ENCODE peak calls at places on chromosome 15, in five cellular contexts. I is fibroblast of lung, N is cardiac muscle cell, S is left ventricle myocardium inferior, W is progenitor cell of endocrine pancreas. P is an unnamed sample.

GRCh38 chr15:98850991-98851776 is 156.4 kb downstream of the PGPEP1L start:
- DNase-seq in I (peak), N (peak), S (peak), W (peak), P (peak)

GRCh38 chr15:88256261-88257230 is at the start of gene NTRK3:
- DNase-seq in I (peak), N (peak), S (no peak), W (no peak), P (peak)

GRCh38 chr15:89972085-89972484 is 29.0 kb upstream of the ZNF710 start:
- DNase-seq in I (no peak), N (no peak), S (no peak), W (no peak), P (no peak)

GRCh38 chr15:84721381-84721780 is 5.4 kb upstream of the SEC11A start:
- DNase-seq in I (no peak), N (no peak), S (no peak), W (no peak), P (no peak)

GRCh38 chr15:40770147-40770721 is 454 bp downstream of the C15orf62 start:
- DNase-seq in I (no peak), N (no peak), S (no peak), W (no peak), P (no peak)

GRCh38 chr15:76208786-76209424 is 102.4 kb downstream of the ETFA start:
- DNase-seq in I (no peak), N (no peak), S (no peak), W (no peak), P (no peak)

GRCh38 chr15:56242576-56243116 is 1.0 kb downstream of the RFX7 start:
- DNase-seq in I (peak), N (no peak), S (no peak), W (no peak), P (no peak)

GRCh38 chr15:34011476-34011875 is 27.5 kb downstream of the AVEN start:
- DNase-seq in I (no peak), N (no peak), S (no peak), W (no peak), P (no peak)

GRCh38 chr15:69107025-69107620 is 53.3 kb upstream of the GLCE start:
- DNase-seq in I (no peak), N (no peak), S (no peak), W (no peak), P (no peak)

GRCh38 chr15:77135181-77135580 is 64.3 kb upstream of the TSPAN3 start:
- DNase-seq in I (no peak), N (no peak), S (no peak), W (no peak), P (no peak)

GRCh38 chr15:45705510-45706473 is 71.0 kb downstream of the SQOR start:
- DNase-seq in I (peak), N (peak), S (peak), W (peak), P (peak)

GRCh38 chr15:59206623-59207183 is at the start of gene LDHAL6B:
- DNase-seq in I (no peak), N (no peak), S (no peak), W (no peak), P (no peak)

GRCh38 chr15:33621156-33621555 is 310.4 kb downstream of the RYR3 start:
- DNase-seq in I (no peak), N (peak), S (no peak), W (no peak), P (no peak)

DNA sequence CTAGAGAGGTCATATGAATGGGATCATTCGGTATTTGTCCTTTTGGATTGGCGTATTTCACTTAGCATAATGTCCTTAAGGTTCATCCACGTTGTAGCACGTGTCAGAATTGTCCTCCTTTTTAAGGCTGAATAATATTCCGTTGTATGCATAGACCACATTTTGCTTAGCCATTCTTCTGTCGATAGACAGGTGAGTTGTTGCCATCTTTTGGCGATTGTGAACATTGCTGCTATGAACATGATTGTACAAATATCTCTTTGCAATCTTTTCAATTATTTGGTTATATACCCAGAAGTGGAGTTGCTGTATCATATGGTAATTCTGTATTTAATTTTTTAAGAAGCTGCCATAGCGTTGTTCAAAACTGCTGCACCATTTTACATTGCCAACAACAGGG is 52.4 kb upstream of the GOLGA8J start:
- DNase-seq in I (no peak), N (no peak), S (no peak), W (no peak), P (no peak)
- TF ChIP-seq CTCF in I (no peak), N (no peak), S (no peak), W (no peak), P (no peak)

DNA sequence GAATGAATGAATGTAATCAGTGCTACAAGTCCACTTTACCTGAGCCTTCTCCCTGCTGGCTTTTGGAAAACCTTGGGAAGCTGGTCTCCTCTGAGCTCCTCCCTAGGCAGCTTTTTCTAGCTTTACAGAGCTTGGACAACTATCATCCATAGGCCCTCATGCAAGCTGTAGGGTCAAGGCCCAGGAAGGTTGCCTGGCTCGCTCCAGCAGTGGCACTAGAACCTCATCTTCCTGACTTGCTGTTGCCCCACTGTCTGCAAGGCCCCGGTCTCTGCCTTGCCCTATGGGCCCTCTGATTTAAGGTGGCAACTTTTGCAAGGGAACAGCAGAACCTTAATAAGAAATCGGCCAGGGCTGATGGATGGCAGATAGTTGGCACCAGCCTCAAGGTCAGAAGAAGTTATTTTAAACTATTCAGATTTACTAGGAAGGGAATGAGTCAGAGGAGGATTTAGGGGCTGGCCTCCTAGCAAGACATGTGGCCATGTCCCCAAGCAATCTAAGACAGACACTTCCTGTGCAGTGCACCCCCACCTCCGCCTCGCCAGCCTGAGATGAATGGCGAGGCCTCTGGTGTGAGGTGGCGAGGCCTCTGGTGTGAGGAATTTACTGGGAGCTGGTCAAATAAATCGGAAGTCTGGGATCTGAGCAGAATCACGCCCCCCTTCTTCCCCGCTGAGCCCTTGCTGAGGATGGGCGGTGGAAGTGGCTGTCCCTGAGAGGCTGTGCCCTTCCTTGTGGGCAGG is 180.8 kb downstream of the MEGF11 start:
- DNase-seq in I (no peak), N (peak), S (no peak), W (no peak), P (no peak)
- TF ChIP-seq CTCF in I (no peak), N (no peak), S (no peak), W (no peak), P (no peak)

GRCh38 chr15:82748315-82748714 is 38.6 kb upstream of the AP3B2 start:
- DNase-seq in I (no peak), N (no peak), S (no peak), W (no peak), P (no peak)

GRCh38 chr15:82749951-82750830 is 40.5 kb upstream of the AP3B2 start:
- DNase-seq in I (peak), N (peak), S (peak), W (peak), P (peak)

DNA sequence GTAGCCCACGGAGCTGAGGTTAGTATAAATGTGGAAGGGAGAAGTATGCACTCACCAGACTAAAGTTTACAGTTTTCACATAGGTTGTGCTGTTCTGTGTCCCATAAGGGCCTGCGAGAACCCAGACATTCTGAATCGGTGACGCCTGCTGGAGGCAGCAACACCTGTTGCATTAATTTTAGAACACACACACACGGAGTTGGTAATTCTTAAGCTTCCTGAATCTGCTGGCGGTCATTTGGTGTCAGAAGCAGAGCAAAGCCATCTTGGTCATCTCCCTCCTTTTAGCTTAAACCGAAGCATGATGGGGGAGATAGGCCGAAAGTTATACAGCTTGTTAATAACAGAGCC is 41.1 kb upstream of the AP3B2 start:
- DNase-seq in I (peak), N (peak), S (no peak), W (no peak), P (no peak)
- TF ChIP-seq CTCF in I (peak), N (no peak), S (no peak), W (no peak), P (peak)

GRCh38 chr15:48634096-48634495 is 11.4 kb downstream of the FBN1 start:
- DNase-seq in I (no peak), N (no peak), S (no peak), W (no peak), P (no peak)
- TF ChIP-seq CTCF in I (no peak), N (no peak), S (no peak), W (no peak), P (no peak)

DNA sequence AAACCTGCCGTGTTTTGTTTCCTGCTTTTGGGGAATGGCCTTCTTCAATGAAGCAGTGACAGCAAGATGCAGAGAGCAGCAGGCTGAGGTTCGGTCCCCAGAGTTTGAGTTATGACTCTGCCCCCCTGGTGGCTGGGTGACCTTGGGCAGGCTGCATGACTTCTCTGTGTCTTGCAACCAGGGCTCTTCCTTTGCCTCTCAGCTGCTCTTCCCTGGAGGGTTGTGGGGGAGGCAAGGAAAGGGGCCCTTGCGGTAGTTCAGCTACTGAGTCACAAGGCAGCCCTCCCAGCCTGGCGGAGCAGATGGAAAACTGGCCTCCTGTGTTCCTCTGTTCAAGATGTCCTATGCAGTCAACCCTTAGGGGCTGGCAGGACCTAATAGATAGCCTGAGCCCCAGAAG is 17.1 kb downstream of the CTXND1 start:
- DNase-seq in I (peak), N (peak), S (no peak), W (no peak), P (peak)
- TF ChIP-seq CTCF in I (peak), N (peak), S (peak), W (peak), P (peak)

DNA sequence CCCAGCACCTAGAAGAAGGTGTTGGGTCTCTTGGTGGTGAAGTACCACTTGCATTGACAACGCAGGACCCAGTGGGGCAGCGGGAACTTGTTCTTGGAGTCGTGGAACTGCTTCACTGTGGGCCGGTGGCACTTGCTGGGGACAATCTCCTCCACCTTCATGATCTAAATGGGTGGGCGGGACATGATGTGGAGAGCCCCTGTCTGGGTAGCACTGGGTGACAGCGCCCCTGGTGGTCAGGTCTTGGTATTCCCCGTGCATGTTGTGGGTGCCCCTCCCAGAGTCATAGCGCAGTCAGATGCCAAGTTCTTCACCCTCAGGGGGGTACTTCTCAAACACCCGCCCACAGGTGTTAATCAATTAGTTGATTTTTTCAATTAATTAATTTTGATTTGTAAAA is 60.2 kb downstream of the AGBL1 start:
- DNase-seq in I (no peak), N (no peak), S (no peak), W (peak), P (peak)
- TF ChIP-seq CTCF in I (no peak), N (no peak), S (no peak), W (peak), P (peak)

DNA sequence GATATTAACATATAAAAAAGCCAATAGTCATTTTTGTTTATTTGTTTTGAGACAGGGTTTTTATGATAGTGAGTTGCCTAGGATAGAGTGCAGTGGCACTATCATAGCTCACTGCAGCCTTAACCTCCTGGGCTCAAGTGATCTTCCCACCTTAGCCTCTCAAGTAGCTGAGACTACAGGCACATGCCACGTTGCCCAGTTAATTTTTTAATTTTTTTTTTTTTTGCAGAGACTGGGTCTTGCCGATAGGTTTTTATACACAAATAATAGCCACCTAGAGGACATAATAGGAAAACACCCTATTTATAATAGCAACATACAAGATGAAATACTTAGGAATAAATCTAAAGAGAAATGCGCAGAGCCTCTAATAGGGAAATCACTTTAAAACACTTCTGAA is 13.3 kb downstream of the EIF3J start:
- DNase-seq in I (peak), N (peak), S (no peak), W (no peak), P (no peak)
- TF ChIP-seq CTCF in I (peak), N (peak), S (peak), W (peak), P (peak)

P was measured in neural crest cell.